ENCODE peak calls at places on chromosomes 1 and 21, in nine cellular contexts. B is CD8-positive, alpha-beta T cell; K is heart left ventricle; N is HFF-Myc; H is fibroblast of villous mesenchyme; J is psoas muscle; A is brain microvascular endothelial cell; I is esophagus squamous epithelium; U is NB4. Z is an unnamed sample.

GRCh38 chr21:42112857-42113256 is 41.7 kb downstream of the UMODL1 start:
- DNase-seq in B (no peak), K (no peak), N (no peak), H (peak), J (peak), A (peak), I (no peak), U (no peak), Z (no peak)

GRCh38 chr1:206658264-206658980 is 23.1 kb downstream of the DYRK3 start:
- DNase-seq in B (peak), K (peak), N (no peak), H (peak), J (peak), A (peak), I (no peak), U (peak), Z (no peak)

GRCh38 chr1:236066054-236066453 is 1.2 kb upstream of the NID1 start:
- DNase-seq in B (no peak), K (peak), N (no peak), H (peak), J (no peak), A (no peak), I (no peak), U (no peak), Z (no peak)

GRCh38 chr1:27402349-27402754 is 9.9 kb downstream of the GPR3 start:
- DNase-seq in B (no peak), K (peak), N (no peak), H (peak), J (peak), A (no peak), I (no peak), U (peak), Z (peak)

GRCh38 chr1:14300991-14301703 is 297.3 kb upstream of the KAZN start:
- DNase-seq in B (no peak), K (no peak), N (no peak), H (no peak), J (peak), A (no peak), I (no peak), U (no peak), Z (no peak)

GRCh38 chr1:180482425-180483275 is 19.7 kb downstream of the ACBD6 start:
- DNase-seq in B (no peak), K (no peak), N (no peak), H (peak), J (no peak), A (peak), I (no peak), U (peak), Z (no peak)

GRCh38 chr1:225559902-225560301 is 93.0 kb downstream of the ENAH start:
- DNase-seq in B (no peak), K (no peak), N (no peak), H (no peak), J (no peak), A (no peak), I (no peak), U (no peak), Z (no peak)

GRCh38 chr1:41882068-41882477 is 36.6 kb downstream of the HIVEP3 start:
- DNase-seq in B (no peak), K (no peak), N (no peak), H (no peak), J (no peak), A (no peak), I (no peak), U (no peak), Z (no peak)

GRCh38 chr1:44030606-44031050 is 634 bp downstream of the SLC6A9 start:
- DNase-seq in B (no peak), K (no peak), N (no peak), H (peak), J (no peak), A (peak), I (no peak), U (peak), Z (peak)

DNA sequence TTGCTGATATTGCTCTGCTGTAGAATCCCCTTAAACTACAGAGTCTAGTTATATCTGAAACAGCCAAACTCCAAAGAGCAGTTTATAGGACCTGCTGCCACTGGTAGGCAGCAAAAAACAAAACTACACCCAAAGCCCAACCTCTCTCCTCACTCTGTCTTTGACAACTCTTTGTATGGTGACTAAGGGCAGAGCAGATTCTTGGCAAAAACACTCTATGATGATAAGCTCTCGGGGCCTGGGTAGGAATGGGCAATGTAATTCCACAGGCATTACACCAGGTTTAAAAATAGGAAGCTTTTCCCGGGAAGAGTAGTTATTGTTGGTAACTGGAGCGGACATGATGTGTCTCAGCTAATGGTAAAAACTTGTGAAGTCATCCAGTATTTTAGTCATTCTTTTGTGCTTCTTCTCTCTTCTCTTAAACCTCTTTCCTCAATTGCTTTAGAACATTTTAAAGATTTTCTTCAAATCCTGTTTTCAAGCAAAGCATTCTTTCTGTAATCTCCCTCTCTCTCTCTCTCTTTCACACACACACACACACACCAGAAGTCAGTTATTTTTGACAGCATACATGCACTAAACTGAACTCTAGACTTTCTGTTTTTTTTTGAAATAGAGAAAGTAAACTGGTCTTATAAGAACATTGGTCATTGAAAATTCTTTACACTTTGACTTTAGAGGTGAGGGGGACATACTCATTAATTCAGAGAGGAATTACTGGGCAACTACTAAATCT is 193.5 kb downstream of the PAPPA2 start:
- DNase-seq in B (no peak), K (peak), N (peak), H (peak), J (no peak), A (peak), I (no peak), U (no peak), Z (peak)
- H3K4me3 ChIP-seq in B (no peak), K (no peak), N (no peak), H (no peak), J (no peak), A (no peak), I (no peak), U (no peak), Z (no peak)

DNA sequence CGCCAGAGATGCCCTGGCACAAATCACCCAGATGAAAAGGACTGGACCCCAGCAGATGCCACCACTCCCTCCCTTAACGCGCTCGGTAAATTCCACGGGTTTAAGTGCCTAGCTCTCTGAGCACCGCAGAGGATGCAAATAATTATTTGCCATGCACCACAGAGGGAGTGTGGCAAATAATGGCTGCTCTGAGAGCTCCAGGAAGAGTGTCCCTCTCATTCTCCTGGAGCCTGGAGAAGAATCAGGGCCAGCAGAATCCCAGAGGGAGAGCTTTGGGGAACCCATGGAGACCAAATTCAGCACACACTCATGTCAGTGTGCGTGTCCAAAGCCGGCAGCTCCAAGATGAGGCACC is 667 bp downstream of the HHIPL2 start:
- DNase-seq in B (no peak), K (no peak), N (no peak), H (no peak), J (no peak), A (no peak), I (no peak), U (no peak), Z (no peak)
- H3K4me3 ChIP-seq in B (no peak), K (no peak), N (no peak), H (no peak), J (no peak), A (no peak), I (no peak), U (no peak), Z (no peak)

GRCh38 chr1:171645553-171646336 is 6.7 kb downstream of the MYOC start:
- DNase-seq in B (no peak), K (peak), N (peak), H (peak), J (peak), A (no peak), I (no peak), U (no peak), Z (peak)
- H3K4me3 ChIP-seq in B (no peak), K (no peak), N (no peak), H (no peak), J (peak), A (no peak), I (no peak), U (no peak), Z (no peak)

DNA sequence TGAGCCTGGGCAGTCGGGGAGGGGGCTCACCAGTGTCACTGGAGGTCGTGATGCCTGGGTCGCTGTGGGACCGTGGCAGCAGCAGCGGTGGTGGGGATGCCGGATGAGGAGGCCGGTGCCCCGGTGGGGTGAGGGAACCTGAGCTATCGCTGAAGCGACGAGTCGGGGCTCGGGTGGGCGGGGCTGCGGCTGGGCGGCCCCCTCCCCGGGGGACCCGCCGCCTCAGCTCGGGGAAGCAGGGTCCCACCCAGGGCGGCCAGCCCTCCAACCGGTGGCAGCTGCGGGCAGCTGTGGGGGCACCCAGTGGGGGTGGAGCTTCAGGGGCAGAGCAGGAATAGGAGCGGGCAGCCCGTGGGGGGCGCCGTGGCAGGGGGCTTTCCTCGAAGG is 5.0 kb downstream of the ENTREP3 start:
- DNase-seq in B (no peak), K (no peak), N (no peak), H (no peak), J (no peak), A (no peak), I (no peak), U (no peak), Z (no peak)
- H3K4me3 ChIP-seq in B (peak), K (no peak), N (no peak), H (no peak), J (peak), A (peak), I (peak), U (peak), Z (no peak)

GRCh38 chr1:112402682-112403643 is 6.9 kb downstream of the CTTNBP2NL start:
- DNase-seq in B (no peak), K (no peak), N (no peak), H (peak), J (no peak), A (no peak), I (no peak), U (no peak), Z (no peak)
- H3K4me3 ChIP-seq in B (no peak), K (no peak), N (no peak), H (no peak), J (no peak), A (no peak), I (no peak), U (no peak), Z (no peak)

GRCh38 chr1:6783221-6783620 is 2.0 kb upstream of the CAMTA1 start:
- DNase-seq in B (no peak), K (no peak), N (no peak), H (no peak), J (no peak), A (no peak), I (no peak), U (peak), Z (no peak)
- H3K4me3 ChIP-seq in B (no peak), K (no peak), N (peak), H (no peak), J (peak), A (no peak), I (peak), U (peak), Z (no peak)

DNA sequence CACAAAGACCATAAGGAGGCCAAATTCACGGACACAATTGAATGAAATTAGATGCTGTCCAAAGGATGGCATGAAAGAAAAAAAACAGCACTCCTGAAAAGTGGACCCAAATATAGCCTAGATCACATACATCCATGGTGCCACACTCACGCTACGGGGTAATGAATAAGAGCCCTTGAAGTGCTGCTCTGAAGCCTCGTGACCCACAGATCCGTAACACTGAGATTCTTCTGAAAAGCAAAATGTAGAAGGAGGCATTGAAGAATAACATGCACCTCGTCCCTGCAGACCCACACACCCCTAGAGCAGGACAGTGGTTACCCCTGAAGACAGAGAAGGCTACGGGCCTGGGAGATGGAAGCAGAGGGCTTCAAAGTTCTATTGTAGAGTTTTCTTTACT is 3.9 kb upstream of the ITGB2 start:
- DNase-seq in B (no peak), K (no peak), N (no peak), H (no peak), J (no peak), A (no peak), I (no peak), U (no peak), Z (no peak)
- H3K4me3 ChIP-seq in B (no peak), K (no peak), N (no peak), H (no peak), J (no peak), A (no peak), I (no peak), U (no peak), Z (no peak)

GRCh38 chr1:97898948-97899347 is 21.9 kb downstream of the DPYD start:
- DNase-seq in B (no peak), K (no peak), N (no peak), H (no peak), J (no peak), A (no peak), I (no peak), U (no peak), Z (no peak)

GRCh38 chr1:97904528-97904927 is 16.3 kb downstream of the DPYD start:
- DNase-seq in B (no peak), K (no peak), N (no peak), H (peak), J (no peak), A (no peak), I (no peak), U (peak), Z (no peak)

GRCh38 chr1:97902067-97902466 is 18.8 kb downstream of the DPYD start:
- DNase-seq in B (no peak), K (no peak), N (no peak), H (no peak), J (no peak), A (no peak), I (no peak), U (no peak), Z (no peak)

GRCh38 chr1:97903626-97904025 is 17.2 kb downstream of the DPYD start:
- DNase-seq in B (no peak), K (no peak), N (no peak), H (no peak), J (no peak), A (peak), I (no peak), U (no peak), Z (no peak)

GRCh38 chr1:97901017-97901658 is 19.7 kb downstream of the DPYD start:
- DNase-seq in B (no peak), K (no peak), N (no peak), H (peak), J (no peak), A (no peak), I (no peak), U (peak), Z (no peak)
- H3K4me3 ChIP-seq in B (no peak), K (no peak), N (no peak), H (no peak), J (peak), A (no peak), I (no peak), U (no peak), Z (no peak)

GRCh38 chr1:205142105-205142475 is 20.3 kb upstream of the RBBP5 start:
- DNase-seq in B (no peak), K (no peak), N (no peak), H (no peak), J (no peak), A (no peak), I (no peak), U (no peak), Z (no peak)
- H3K4me3 ChIP-seq in B (no peak), K (no peak), N (no peak), H (no peak), J (no peak), A (no peak), I (no peak), U (no peak), Z (no peak)

Z was measured in uterus.